ENCODE peak calls at places on chromosomes 13 and 19, in six cellular contexts. N is fibroblast of lung; H is SJSA1; D is neuronal stem cell; L is GM23248; X is naive thymus-derived CD4-positive, alpha-beta T cell. Z is an unnamed sample.

GRCh38 chr19:16394111-16394510 is 69.5 kb downstream of the KLF2 start:
- DNase-seq in H (no peak), L (no peak), X (no peak), D (no peak), N (no peak), Z (no peak)

GRCh38 chr19:30857388-30857787 is 485.2 kb downstream of the ZNF536 start:
- DNase-seq in H (no peak), L (no peak), X (no peak), N (no peak), D (no peak), Z (no peak)

GRCh38 chr19:10416083-10416379 is 4.3 kb upstream of the PDE4A start:
- DNase-seq in H (no peak), L (no peak), D (no peak), N (no peak), X (no peak), Z (no peak)

GRCh38 chr19:23972161-23972560 is 57.5 kb downstream of the ZNF726 start:
- DNase-seq in H (no peak), D (no peak), X (no peak), L (no peak), N (no peak), Z (no peak)

GRCh38 chr19:19381007-19381926 is 24.2 kb upstream of the GATAD2A start:
- DNase-seq in N (no peak), H (no peak), D (no peak), X (no peak), L (no peak), Z (no peak)

GRCh38 chr19:7914598-7915045 is at the start of gene TGFBR3L:
- DNase-seq in N (no peak), D (no peak), L (no peak), H (no peak), X (peak; percentile 6), Z (no peak)

GRCh38 chr19:29379257-29379986 is 146.4 kb upstream of the VSTM2B start:
- DNase-seq in D (no peak), H (no peak), X (no peak), L (no peak), N (no peak), Z (no peak)

GRCh38 chr13:20921572-20921971 is 19.0 kb upstream of the XPO4 start:
- DNase-seq in L (no peak), X (no peak), D (no peak), N (no peak), H (no peak), Z (no peak)

DNA sequence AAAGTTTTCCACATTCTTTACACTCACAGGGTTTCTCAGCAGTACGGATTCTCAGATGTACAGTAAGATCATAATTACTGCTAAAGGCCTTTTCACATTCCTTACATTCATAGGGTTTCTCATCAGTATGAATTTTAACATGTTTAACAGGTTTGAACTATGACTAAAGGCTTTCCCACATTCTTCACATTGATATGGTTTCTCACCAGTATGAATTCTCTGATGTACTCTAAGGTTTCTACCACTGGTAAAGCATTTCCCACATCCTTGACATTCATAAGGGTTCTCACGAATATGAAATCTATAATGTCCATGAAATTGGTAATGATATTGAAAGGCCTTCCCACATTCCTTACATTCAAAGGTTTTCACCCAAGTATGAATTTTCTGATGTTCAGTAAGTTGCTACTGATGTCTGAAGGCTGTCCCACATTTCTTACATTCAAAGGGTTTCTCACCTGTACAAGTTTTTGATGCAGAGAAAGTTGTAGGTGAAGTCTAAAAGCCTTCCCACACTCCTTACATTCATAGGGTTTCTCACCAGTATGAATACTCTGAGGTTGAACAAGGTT is 22.0 kb downstream of the ZNF780B start:
- DNase-seq in D (no peak), X (no peak), N (no peak), H (no peak), L (no peak), Z (no peak)
- H3K9me3 ChIP-seq in D (peaks cover 79% of the 10 kb centered on the region), X (peaks cover 25% of the 10 kb centered on the region), N (no peaks in the 10 kb centered on the region), H (peaks cover 21% of the 10 kb centered on the region), L (peaks cover 5% of the 10 kb centered on the region), Z (peaks cover 60% of the 10 kb centered on the region)

DNA sequence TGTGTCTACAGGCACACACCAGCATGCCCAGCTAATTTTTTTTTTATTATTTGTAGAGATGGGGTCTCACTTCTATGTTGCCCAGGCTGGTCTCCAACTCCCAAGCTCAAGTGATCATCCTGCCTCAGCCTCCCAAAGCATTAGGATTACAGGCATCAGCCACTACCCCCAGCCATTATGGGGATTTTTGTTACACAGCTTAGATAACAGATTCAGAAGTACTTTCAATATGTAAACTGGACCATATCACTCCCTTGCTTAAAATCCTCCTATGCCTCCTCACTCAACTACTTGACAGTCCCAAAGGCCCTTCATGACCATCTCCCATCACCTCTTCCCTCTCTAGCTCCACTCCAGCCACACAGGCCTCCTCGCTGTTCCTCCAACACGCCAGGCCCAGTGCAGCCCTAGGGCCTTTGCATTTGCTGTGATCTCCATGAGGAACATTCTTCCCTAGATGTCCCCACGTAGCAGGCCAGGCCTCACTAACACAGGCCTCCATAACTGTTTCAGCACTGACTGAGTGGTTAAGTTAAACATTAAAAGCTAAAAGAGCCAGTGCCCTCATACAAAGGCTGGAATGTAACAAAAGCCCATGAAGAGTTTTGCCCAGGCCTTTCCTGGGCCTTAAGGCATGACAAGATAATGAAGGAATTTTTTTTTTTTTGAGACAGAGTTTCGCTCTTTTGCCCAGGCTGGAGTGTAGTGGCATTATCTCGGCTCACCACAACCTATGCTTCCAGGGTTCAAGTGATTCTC is 2.5 kb downstream of the DOHH start:
- DNase-seq in N (no peak), H (no peak), X (no peak), L (no peak), D (no peak), Z (no peak)
- H3K36me3 ChIP-seq in N (peaks cover 13% of the 10 kb centered on the region), H (peaks cover 46% of the 10 kb centered on the region), X (no peaks in the 10 kb centered on the region), L (peaks cover 5% of the 10 kb centered on the region), D (peaks cover 11% of the 10 kb centered on the region), Z (no peaks in the 10 kb centered on the region)

DNA sequence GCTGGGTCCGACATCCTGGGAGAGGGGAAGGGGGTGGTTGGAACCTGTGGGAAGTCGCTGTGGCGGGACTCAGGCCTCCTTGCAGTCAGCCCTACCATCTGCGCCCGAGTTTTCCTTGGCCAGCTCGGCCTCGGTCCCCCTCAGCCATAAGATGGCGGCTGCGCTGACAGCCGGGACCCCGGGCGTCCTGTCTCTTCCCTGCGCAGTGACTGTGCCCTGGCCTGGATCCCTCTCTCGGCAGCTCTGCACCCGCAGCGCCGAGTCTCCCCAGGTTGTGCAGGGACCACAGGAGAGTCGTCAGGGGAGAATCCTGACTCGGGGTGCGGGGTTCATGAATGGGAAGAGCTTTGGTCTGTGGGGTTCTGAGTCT is 345 bp downstream of the ZNF257 start:
- DNase-seq in L (peak; percentile 6), X (no peak), D (no peak), H (no peak), N (no peak), Z (no peak)
- H3K9me3 ChIP-seq in L (no peaks in the 10 kb centered on the region), X (no peaks in the 10 kb centered on the region), D (no peaks in the 10 kb centered on the region), H (peaks cover 14% of the 10 kb centered on the region), N (no peaks in the 10 kb centered on the region), Z (no peaks in the 10 kb centered on the region)

GRCh38 chr19:48833977-48834376 is 2.3 kb downstream of the HSD17B14 start:
- DNase-seq in L (no peak), H (no peak), N (no peak), X (no peak), D (no peak), Z (no peak)
- H3K36me3 ChIP-seq in L (no peaks in the 10 kb centered on the region), H (no peaks in the 10 kb centered on the region), N (peaks cover 6% of the 10 kb centered on the region), X (no peaks in the 10 kb centered on the region), D (peaks cover 15% of the 10 kb centered on the region), Z (no peaks in the 10 kb centered on the region)

GRCh38 chr19:52120286-52120685 is 19.5 kb downstream of the ZNF616 start:
- DNase-seq in N (no peak), D (no peak), L (no peak), X (no peak), H (no peak), Z (no peak)
- H3K9me3 ChIP-seq in N (peaks cover 11% of the 10 kb centered on the region), D (peaks cover 99% of the 10 kb centered on the region), L (peaks cover 37% of the 10 kb centered on the region), X (peaks cover 31% of the 10 kb centered on the region), H (peaks cover 46% of the 10 kb centered on the region), Z (peaks cover 70% of the 10 kb centered on the region)

GRCh38 chr19:2121416-2122051 is 24.8 kb downstream of the IZUMO4 start:
- DNase-seq in X (no peak), L (no peak), N (no peak), H (no peak), D (no peak), Z (no peak)
- H3K36me3 ChIP-seq in X (no peaks in the 10 kb centered on the region), L (peaks cover 26% of the 10 kb centered on the region), N (peaks cover 53% of the 10 kb centered on the region), H (peaks cover 87% of the 10 kb centered on the region), D (peaks cover 66% of the 10 kb centered on the region), Z (peaks cover 43% of the 10 kb centered on the region)

GRCh38 chr19:9296336-9296735 is 13.3 kb downstream of the ZNF699 start:
- DNase-seq in L (no peak), X (no peak), D (no peak), H (no peak), N (no peak), Z (no peak)
- H3K9me3 ChIP-seq in L (peaks cover 20% of the 10 kb centered on the region), X (peaks cover 11% of the 10 kb centered on the region), D (peaks cover 91% of the 10 kb centered on the region), H (peaks cover 43% of the 10 kb centered on the region), N (peaks cover 2% of the 10 kb centered on the region), Z (peaks cover 62% of the 10 kb centered on the region)

Z was measured in CD8-positive, alpha-beta memory T cell.